ENCODE peak calls at places on chromosomes 5 and 9, in nine cellular contexts. Z, C, U, P, D, H, A, S and G are unnamed samples.

GRCh38 chr9:78549711-78550110 is 252.8 kb downstream of the PSAT1 start:
- DNase-seq in Z (no peak), C (peak; percentile 12), U (no peak), P (no peak), D (no peak), H (no peak), A (no peak), S (no peak), G (no peak)

GRCh38 chr9:2655411-2655901 is 33.9 kb downstream of the VLDLR start:
- DNase-seq in Z (no peak), C (peak; percentile 89), U (no peak), P (no peak), D (no peak), H (no peak), A (peak; percentile 45), S (peak; percentile 69), G (peak; percentile 40)

GRCh38 chr5:72467987-72468386 is 39.2 kb downstream of the ZNF366 start:
- DNase-seq in Z (no peak), C (peak; percentile 78), U (no peak), P (no peak), D (no peak), H (no peak), A (no peak), S (no peak), G (no peak)

GRCh38 chr5:26727916-26728315 is 310.5 kb downstream of the CDH9 start:
- DNase-seq in Z (no peak), C (no peak), U (no peak), P (no peak), D (no peak), H (no peak), A (no peak), S (no peak), G (no peak)

GRCh38 chr5:1718669-1719068 is 81.0 kb downstream of the MRPL36 start:
- DNase-seq in Z (no peak), C (no peak), U (no peak), P (no peak), D (no peak), H (no peak), A (no peak), S (no peak), G (no peak)

GRCh38 chr9:70607926-70608325 is 193.5 kb upstream of the KLF9 start:
- DNase-seq in Z (no peak), C (no peak), U (no peak), P (no peak), D (no peak), H (no peak), A (no peak), S (no peak), G (no peak)

GRCh38 chr5:68379275-68380026 is 163.9 kb downstream of the PIK3R1 start:
- DNase-seq in Z (no peak), C (no peak), U (no peak), P (no peak), D (no peak), H (no peak), A (no peak), S (no peak), G (no peak)

GRCh38 chr9:90099262-90099982 is 494.6 kb downstream of the GADD45G start:
- DNase-seq in Z (no peak), C (no peak), U (no peak), P (no peak), D (no peak), H (peak; percentile 41), A (no peak), S (peak; percentile 15), G (no peak)

GRCh38 chr9:72203205-72203803 is 54.1 kb downstream of the GDA start:
- DNase-seq in Z (no peak), C (peak; percentile 21), U (no peak), P (no peak), D (no peak), H (no peak), A (no peak), S (peak; percentile 10), G (no peak)

GRCh38 chr9:129278391-129279237 is 100.6 kb upstream of the IER5L start:
- DNase-seq in Z (no peak), C (peak; percentile 52), U (no peak), P (no peak), D (peak; percentile 83), H (no peak), A (no peak), S (no peak), G (no peak)

GRCh38 chr9:110214553-110214952 is 6.6 kb upstream of the C9orf152 start:
- DNase-seq in Z (no peak), C (no peak), U (no peak), P (no peak), D (no peak), H (no peak), A (no peak), S (no peak), G (no peak)

GRCh38 chr5:143887302-143887638 is 75.3 kb downstream of the HMHB1 start:
- DNase-seq in Z (no peak), C (peak; percentile 72), U (no peak), P (no peak), D (peak; percentile 78), H (peak; percentile 69), A (no peak), S (no peak), G (no peak)

GRCh38 chr9:35488019-35488418 is 1.9 kb upstream of the RUSC2 start:
- DNase-seq in Z (no peak), C (no peak), U (no peak), P (no peak), D (no peak), H (no peak), A (no peak), S (no peak), G (no peak)

GRCh38 chr5:140107312-140108092 is 6.4 kb upstream of the PURA start:
- DNase-seq in Z (peak; percentile 88), C (peak; percentile 93), U (peak; percentile 93), P (peak; percentile 79), D (peak; percentile 99), H (peak; percentile 79), A (peak; percentile 92), S (peak; percentile 93), G (peak; percentile 90)

GRCh38 chr5:134088994-134089560 is 25.4 kb upstream of the TCF7 start:
- DNase-seq in Z (no peak), C (no peak), U (no peak), P (no peak), D (no peak), H (no peak), A (no peak), S (no peak), G (no peak)

GRCh38 chr9:88651682-88652633 is 117.0 kb downstream of the NXNL2 start:
- DNase-seq in Z (no peak), C (peak; percentile 99), U (no peak), P (no peak), D (peak; percentile 93), H (no peak), A (no peak), S (no peak), G (no peak)

GRCh38 chr5:83554133-83554532 is 82.6 kb downstream of the VCAN start:
- DNase-seq in Z (no peak), C (no peak), U (no peak), P (no peak), D (no peak), H (no peak), A (no peak), S (no peak), G (no peak)

GRCh38 chr5:142748568-142749249 is 21.5 kb upstream of the ARHGAP26 start:
- DNase-seq in Z (peak; percentile 8), C (no peak), U (peak; percentile 47), P (peak; percentile 4), D (no peak), H (peak; percentile 16), A (peak; percentile 50), S (peak; percentile 74), G (no peak)

GRCh38 chr5:180637962-180638680 is 11.3 kb downstream of the FLT4 start:
- DNase-seq in Z (no peak), C (no peak), U (no peak), P (no peak), D (peak; percentile 59), H (no peak), A (no peak), S (no peak), G (no peak)

GRCh38 chr5:144298658-144299057 is 128.0 kb downstream of the KCTD16 start:
- DNase-seq in Z (no peak), C (no peak), U (no peak), P (no peak), D (no peak), H (no peak), A (no peak), S (no peak), G (no peak)

GRCh38 chr5:124789104-124789605 is 42.7 kb upstream of the ZNF608 start:
- DNase-seq in Z (no peak), C (no peak), U (no peak), P (no peak), D (no peak), H (no peak), A (no peak), S (no peak), G (no peak)

GRCh38 chr5:61766141-61766540 is 434.1 kb downstream of the ZSWIM6 start:
- DNase-seq in Z (no peak), C (no peak), U (no peak), P (no peak), D (no peak), H (no peak), A (no peak), S (no peak), G (no peak)

GRCh38 chr5:146817973-146818372 is 60.6 kb downstream of the PPP2R2B start:
- DNase-seq in Z (no peak), C (no peak), U (no peak), P (no peak), D (no peak), H (no peak), A (no peak), S (no peak), G (no peak)

GRCh38 chr5:40717281-40717680 is 37.6 kb downstream of the PTGER4 start:
- DNase-seq in Z (no peak), C (peak; percentile 27), U (no peak), P (no peak), D (no peak), H (no peak), A (no peak), S (no peak), G (no peak)

GRCh38 chr9:114065304-114065703 is 12.8 kb downstream of the AMBP start:
- DNase-seq in Z (no peak), C (no peak), U (no peak), P (no peak), D (no peak), H (no peak), A (no peak), S (no peak), G (no peak)

GRCh38 chr5:172868436-172868923 is 34.4 kb downstream of the ERGIC1 start:
- DNase-seq in Z (no peak), C (peak; percentile 84), U (no peak), P (no peak), D (no peak), H (no peak), A (no peak), S (no peak), G (no peak)

GRCh38 chr5:71924980-71925379 is 182.3 kb upstream of the MAP1B start:
- DNase-seq in Z (no peak), C (peak; percentile 62), U (no peak), P (no peak), D (no peak), H (no peak), A (no peak), S (no peak), G (no peak)

GRCh38 chr9:22098636-22099332 is 89.7 kb upstream of the CDKN2B start:
- DNase-seq in Z (no peak), C (no peak), U (no peak), P (no peak), D (no peak), H (no peak), A (no peak), S (no peak), G (no peak)

GRCh38 chr5:177023247-177023703 is 779 bp downstream of the ZNF346 start:
- DNase-seq in Z (no peak), C (peak; percentile 12), U (peak; percentile 13), P (no peak), D (no peak), H (no peak), A (no peak), S (peak; percentile 12), G (no peak)

GRCh38 chr9:9792144-9792857 is 820.5 kb downstream of the PTPRD start:
- DNase-seq in Z (no peak), C (no peak), U (no peak), P (no peak), D (no peak), H (no peak), A (no peak), S (no peak), G (no peak)

GRCh38 chr9:98726735-98727134 is 18.0 kb upstream of the GABBR2 start:
- DNase-seq in Z (no peak), C (peak; percentile 53), U (no peak), P (no peak), D (no peak), H (no peak), A (no peak), S (no peak), G (no peak)